ENCODE peak calls at places on chromosome 16, in four cellular contexts. B, P, Y and A are unnamed samples.

GRCh38 chr16:87817910-87818309 is 51.4 kb downstream of the SLC7A5 start:
- DNase-seq in Y (no peak), P (no peak), B (no peak), A (no peak)

GRCh38 chr16:49399594-49400364 is 26.2 kb downstream of the C16orf78 start:
- DNase-seq in B (no peak), P (no peak), Y (no peak), A (no peak)

GRCh38 chr16:89923640-89924297 is 627 bp downstream of the TUBB3 start:
- DNase-seq in B (no peak), Y (peak), P (no peak), A (peak)

GRCh38 chr16:56931253-56931768 is 631 bp upstream of the HERPUD1 start:
- DNase-seq in B (no peak), P (no peak), Y (peak), A (no peak)

GRCh38 chr16:67678354-67679023 is 11.9 kb downstream of the C16orf86 start:
- DNase-seq in P (no peak), Y (no peak), B (no peak), A (no peak)

GRCh38 chr16:50227120-50227519 is 39.2 kb upstream of the ADCY7 start:
- DNase-seq in P (no peak), Y (no peak), B (no peak), A (no peak)

GRCh38 chr16:88835383-88835782 is 21.4 kb downstream of the GALNS start:
- DNase-seq in Y (no peak), P (no peak), B (no peak), A (no peak)

GRCh38 chr16:52561910-52562741 is 15.2 kb upstream of the TOX3 start:
- DNase-seq in P (no peak), B (no peak), Y (no peak), A (no peak)

GRCh38 chr16:12271006-12271405 is 294.5 kb downstream of the SNX29 start:
- DNase-seq in Y (peak), P (no peak), B (no peak), A (peak)

GRCh38 chr16:86317617-86318021 is 192.7 kb upstream of the FOXF1 start:
- DNase-seq in Y (no peak), P (no peak), B (no peak), A (no peak)

GRCh38 chr16:27112093-27112811 is 45.5 kb downstream of the C16orf82 start:
- DNase-seq in B (no peak), P (no peak), Y (no peak), A (no peak)

GRCh38 chr16:68995011-68995504 is 110.4 kb upstream of the HAS3 start:
- DNase-seq in P (no peak), B (no peak), Y (peak), A (no peak)

GRCh38 chr16:84785843-84786538 is 33.8 kb upstream of the CRISPLD2 start:
- DNase-seq in P (no peak), B (no peak), Y (no peak), A (no peak)

GRCh38 chr16:31409433-31409832 is 16.3 kb downstream of the ITGAD start:
- DNase-seq in B (peak), Y (no peak), P (no peak), A (no peak)

GRCh38 chr16:5979905-5980550 is 882.4 kb upstream of the EEF2KMT start:
- DNase-seq in P (no peak), B (no peak), Y (no peak), A (no peak)

GRCh38 chr16:19911747-19912146 is 27.1 kb upstream of the GPRC5B start:
- DNase-seq in Y (no peak), P (no peak), B (no peak), A (no peak)